ENCODE peak calls at places on chromosomes 4 and X, in ten cellular contexts. N is GM13976; S is hepatocyte; Q is mesenchymal stem cell; W is activated CD8-positive, alpha-beta T cell treated with anti-CD3 and anti-CD28 coated beads, Interleukin-2, amount 10 ng/mL, durations not matched to agents 7 days and 5 days; O is foreskin fibroblast; R is fibroblast of the aortic adventitia; A is NCI-H446; U is NCI-H1436; L is amniotic stem cell. G is an unnamed sample.

GRCh38 chr4:120052840-120053239 is 13.8 kb downstream of the MAD2L1 start:
- DNase-seq in N (no peak), S (peak; percentile 71), Q (peak; percentile 87), W (no peak), O (peak; percentile 97), R (peak; percentile 96), A (peak; percentile 34), U (no peak), L (peak; percentile 55), G (peak; percentile 69)

GRCh38 chr4:142778430-142778829 is 67.7 kb downstream of the INPP4B start:
- DNase-seq in N (no peak), S (no peak), Q (no peak), W (no peak), O (peak; percentile 64), R (peak; percentile 47), A (no peak), U (no peak), L (no peak), G (no peak)

GRCh38 chr4:128663325-128663724 is 146.2 kb upstream of the JADE1 start:
- DNase-seq in N (no peak), S (no peak), Q (no peak), W (no peak), O (no peak), R (no peak), A (no peak), U (no peak), L (no peak), G (no peak)

GRCh38 chr4:24973471-24974251 is 57.1 kb downstream of the LGI2 start:
- DNase-seq in N (no peak), S (peak; percentile 17), Q (no peak), W (no peak), O (no peak), R (peak; percentile 78), A (no peak), U (no peak), L (no peak), G (no peak)

GRCh38 chr4:126986005-126986404 is 646.8 kb upstream of the INTU start:
- DNase-seq in N (no peak), S (no peak), Q (no peak), W (no peak), O (no peak), R (no peak), A (no peak), U (no peak), L (no peak), G (no peak)

GRCh38 chr4:153780876-153781275 is 8.0 kb downstream of the SFRP2 start:
- DNase-seq in N (no peak), S (no peak), Q (no peak), W (no peak), O (no peak), R (no peak), A (no peak), U (no peak), L (no peak), G (no peak)

GRCh38 chr4:89486042-89486441 is 178.4 kb upstream of the GPRIN3 start:
- DNase-seq in N (peak; percentile 38), S (peak; percentile 43), Q (peak; percentile 54), W (no peak), O (no peak), R (peak; percentile 70), A (no peak), U (no peak), L (no peak), G (peak; percentile 22)

GRCh38 chr4:183797041-183797444 is 108.1 kb upstream of the STOX2 start:
- DNase-seq in N (peak; percentile 32), S (peak; percentile 35), Q (no peak), W (no peak), O (no peak), R (no peak), A (no peak), U (no peak), L (no peak), G (no peak)

GRCh38 chr4:243407-243806 is 61.9 kb downstream of the ZNF732 start:
- DNase-seq in N (no peak), S (no peak), Q (no peak), W (no peak), O (no peak), R (no peak), A (no peak), U (no peak), L (no peak), G (peak; percentile 75)

GRCh38 chr4:77152421-77152820 is 4.6 kb upstream of the CCNG2 start:
- DNase-seq in N (no peak), S (peak; percentile 55), Q (peak; percentile 40), W (no peak), O (no peak), R (no peak), A (no peak), U (no peak), L (no peak), G (peak; percentile 64)

GRCh38 chrX:18664947-18665346 is 7.0 kb downstream of the RS1 start:
- DNase-seq in N (no peak), S (no peak), Q (no peak), W (no peak), O (no peak), R (no peak), A (no peak), U (no peak), L (no peak), G (no peak)

GRCh38 chr4:33060873-33061542 is 2340.8 kb downstream of the PCDH7 start:
- DNase-seq in N (no peak), S (peak; percentile 77), Q (peak; percentile 65), W (no peak), O (peak; percentile 38), R (peak; percentile 31), A (no peak), U (peak; percentile 1), L (no peak), G (peak; percentile 70)

GRCh38 chr4:48068182-48068581 is 51.6 kb downstream of the NIPAL1 start:
- DNase-seq in N (no peak), S (no peak), Q (no peak), W (no peak), O (no peak), R (no peak), A (no peak), U (no peak), L (no peak), G (no peak)

GRCh38 chr4:15333692-15334633 is 93.9 kb upstream of the C1QTNF7 start:
- DNase-seq in N (no peak), S (no peak), Q (no peak), W (no peak), O (peak; percentile 86), R (no peak), A (peak; percentile 77), U (no peak), L (no peak), G (no peak)

GRCh38 chrX:49155243-49155899 is 7.2 kb upstream of the MAGIX start:
- DNase-seq in N (no peak), S (peak; percentile 62), Q (peak; percentile 64), W (peak; percentile 56), O (peak; percentile 61), R (peak; percentile 63), A (peak; percentile 23), U (peak; percentile 56), L (no peak), G (no peak)

GRCh38 chrX:11375614-11376119 is 82.5 kb downstream of the AMELX start:
- DNase-seq in N (no peak), S (peak; percentile 14), Q (no peak), W (no peak), O (no peak), R (peak; percentile 27), A (no peak), U (no peak), L (no peak), G (no peak)

GRCh38 chr4:180900781-180901180 is 1342.4 kb upstream of the TENM3 start:
- DNase-seq in N (no peak), S (no peak), Q (no peak), W (no peak), O (no peak), R (no peak), A (no peak), U (no peak), L (no peak), G (no peak)

GRCh38 chr4:73690051-73690744 is 50.2 kb upstream of the CXCL8 start:
- DNase-seq in N (no peak), S (no peak), Q (peak; percentile 50), W (no peak), O (peak; percentile 63), R (peak; percentile 43), A (no peak), U (no peak), L (no peak), G (no peak)

GRCh38 chrX:40947276-40947675 is 138.0 kb upstream of the USP9X start:
- DNase-seq in N (no peak), S (peak; percentile 15), Q (peak; percentile 45), W (no peak), O (peak; percentile 41), R (peak; percentile 56), A (no peak), U (no peak), L (no peak), G (peak; percentile 61)

GRCh38 chr4:184385705-184386141 is 88.6 kb downstream of the IRF2 start:
- DNase-seq in N (no peak), S (peak; percentile 58), Q (no peak), W (no peak), O (no peak), R (no peak), A (no peak), U (no peak), L (no peak), G (no peak)

GRCh38 chr4:10198365-10198764 is 81.8 kb upstream of the WDR1 start:
- DNase-seq in N (no peak), S (no peak), Q (no peak), W (no peak), O (no peak), R (no peak), A (no peak), U (no peak), L (no peak), G (no peak)

GRCh38 chr4:40524642-40525041 is 105.0 kb downstream of the RBM47 start:
- DNase-seq in N (no peak), S (no peak), Q (no peak), W (no peak), O (no peak), R (peak; percentile 36), A (no peak), U (no peak), L (no peak), G (no peak)

GRCh38 chrX:139903229-139903628 is 29.6 kb downstream of the ATP11C start:
- DNase-seq in N (no peak), S (no peak), Q (no peak), W (no peak), O (no peak), R (no peak), A (no peak), U (no peak), L (no peak), G (no peak)

GRCh38 chr4:140865830-140866229 is 109.6 kb upstream of the TBC1D9 start:
- DNase-seq in N (no peak), S (no peak), Q (no peak), W (no peak), O (no peak), R (no peak), A (no peak), U (no peak), L (no peak), G (no peak)

GRCh38 chr4:107247738-107248137 is 211.6 kb upstream of the DKK2 start:
- DNase-seq in N (no peak), S (peak; percentile 23), Q (peak; percentile 28), W (no peak), O (no peak), R (peak; percentile 71), A (no peak), U (no peak), L (no peak), G (no peak)

GRCh38 chrX:77597090-77597489 is 149.9 kb downstream of the FGF16 start:
- DNase-seq in N (no peak), S (no peak), Q (peak; percentile 42), W (no peak), O (peak; percentile 3), R (peak; percentile 56), A (no peak), U (no peak), L (no peak), G (no peak)

GRCh38 chr4:173264245-173264959 is 69.8 kb downstream of the HMGB2 start:
- DNase-seq in N (no peak), S (no peak), Q (peak; percentile 60), W (peak; percentile 33), O (peak; percentile 70), R (peak; percentile 82), A (no peak), U (peak; percentile 61), L (no peak), G (peak; percentile 83)

GRCh38 chr4:48854982-48855381 is 24.1 kb downstream of the OCIAD1 start:
- DNase-seq in N (no peak), S (no peak), Q (no peak), W (no peak), O (no peak), R (no peak), A (no peak), U (no peak), L (no peak), G (no peak)